ENCODE peak calls at places on chromosomes 2 and 18, in four cellular contexts. One of them, this sample, is unnamed.

GRCh38 chr2:63734510-63734909 is 107.2 kb upstream of the UGP2 start:
- DNase-seq in lower leg skin: no peak
- DNase-seq in GM13977: no peak
- DNase-seq in right lobe of liver: no peak
- DNase-seq in this sample: no peak

GRCh38 chr2:42859801-42860200 is 67.4 kb upstream of the HAAO start:
- DNase-seq in GM13977: no peak
- DNase-seq in lower leg skin: no peak
- DNase-seq in right lobe of liver: no peak
- DNase-seq in this sample: no peak

GRCh38 chr18:51164327-51165290 is 32.9 kb downstream of the MEX3C start:
- DNase-seq in lower leg skin: peak
- DNase-seq in right lobe of liver: no peak
- DNase-seq in GM13977: no peak
- DNase-seq in this sample: no peak

GRCh38 chr2:195656131-195656858 is 731 bp upstream of the SLC39A10 start:
- DNase-seq in right lobe of liver: no peak
- DNase-seq in GM13977: no peak
- DNase-seq in lower leg skin: no peak
- DNase-seq in this sample: no peak

GRCh38 chr2:60641866-60642788 is 88.7 kb upstream of the BCL11A start:
- DNase-seq in lower leg skin: no peak
- DNase-seq in right lobe of liver: no peak
- DNase-seq in GM13977: peak
- DNase-seq in this sample: no peak

GRCh38 chr2:46848446-46848845 is 67.2 kb downstream of the MCFD2 start:
- DNase-seq in GM13977: no peak
- DNase-seq in lower leg skin: no peak
- DNase-seq in right lobe of liver: no peak
- DNase-seq in this sample: peak

GRCh38 chr2:112092286-112093041 is 37.4 kb downstream of the TMEM87B start:
- DNase-seq in lower leg skin: no peak
- DNase-seq in right lobe of liver: no peak
- DNase-seq in GM13977: no peak
- DNase-seq in this sample: no peak

GRCh38 chr2:44953686-44953976 is 12.1 kb downstream of the SIX3 start:
- DNase-seq in lower leg skin: no peak
- DNase-seq in right lobe of liver: no peak
- DNase-seq in GM13977: no peak
- DNase-seq in this sample: no peak

GRCh38 chr2:111622859-111623258 is 261.1 kb downstream of the ANAPC1 start:
- DNase-seq in lower leg skin: no peak
- DNase-seq in GM13977: no peak
- DNase-seq in right lobe of liver: no peak
- DNase-seq in this sample: no peak

GRCh38 chr2:63738019-63738418 is 103.7 kb upstream of the UGP2 start:
- DNase-seq in lower leg skin: no peak
- DNase-seq in GM13977: no peak
- DNase-seq in right lobe of liver: no peak
- DNase-seq in this sample: no peak

GRCh38 chr2:118148809-118149208 is 60.5 kb downstream of the INSIG2 start:
- DNase-seq in lower leg skin: no peak
- DNase-seq in right lobe of liver: no peak
- DNase-seq in GM13977: no peak
- DNase-seq in this sample: no peak
- TF ChIP-seq CTCF in lower leg skin: no peak
- TF ChIP-seq CTCF in right lobe of liver: peak
- TF ChIP-seq CTCF in GM13977: peak
- TF ChIP-seq CTCF in this sample: no peak

GRCh38 chr18:48639772-48640432 is 101.1 kb downstream of the CTIF start:
- DNase-seq in right lobe of liver: peak
- DNase-seq in lower leg skin: peak
- DNase-seq in GM13977: peak
- DNase-seq in this sample: peak
- TF ChIP-seq CTCF in right lobe of liver: no peak
- TF ChIP-seq CTCF in lower leg skin: no peak
- TF ChIP-seq CTCF in GM13977: peak
- TF ChIP-seq CTCF in this sample: no peak

DNA sequence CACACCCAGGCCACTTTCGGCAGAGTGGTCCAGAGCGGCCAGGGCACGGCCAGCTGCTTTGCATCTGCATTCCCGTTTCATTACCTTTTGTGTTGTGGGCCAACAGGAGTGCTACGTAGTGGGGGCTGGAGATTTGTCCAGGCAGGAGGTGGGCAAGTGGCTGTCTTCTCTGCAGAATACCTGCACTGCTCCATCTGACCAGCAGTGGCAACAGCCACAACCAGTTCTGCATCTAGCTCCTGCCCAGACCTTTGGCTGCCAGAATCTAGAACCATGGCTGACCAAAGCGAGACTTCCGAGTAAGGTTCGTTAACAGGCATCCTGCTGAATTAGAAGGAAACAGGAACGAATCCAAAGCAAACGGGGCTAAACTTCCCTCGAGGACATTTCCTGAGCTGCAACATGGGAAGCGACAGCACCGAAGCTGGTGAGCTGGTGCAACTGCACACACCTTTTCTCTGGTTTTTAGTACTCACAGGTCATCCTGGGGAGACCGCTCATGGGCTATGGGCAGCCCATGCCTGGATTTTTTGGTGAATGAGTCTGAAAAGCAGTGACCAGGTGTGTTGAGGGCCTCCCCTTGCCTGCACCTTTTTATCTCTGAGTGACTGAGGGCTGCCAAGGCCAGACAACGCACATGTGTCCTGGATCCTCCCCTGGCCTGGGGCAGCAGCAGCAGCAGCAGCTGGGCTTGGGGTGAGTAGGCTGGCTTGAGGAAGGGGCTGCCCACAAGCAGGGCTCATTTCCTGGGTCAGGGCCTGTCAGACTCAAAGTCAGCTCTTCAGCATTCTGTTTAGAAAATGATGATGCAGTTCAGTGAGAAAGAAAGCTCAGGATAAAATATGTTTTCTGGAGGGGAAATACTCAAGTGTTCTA is 10.6 kb downstream of the GDF7 start:
- DNase-seq in GM13977: peak
- DNase-seq in right lobe of liver: no peak
- DNase-seq in lower leg skin: peak
- DNase-seq in this sample: no peak
- TF ChIP-seq CTCF in GM13977: peak
- TF ChIP-seq CTCF in right lobe of liver: peak
- TF ChIP-seq CTCF in lower leg skin: no peak
- TF ChIP-seq CTCF in this sample: no peak

DNA sequence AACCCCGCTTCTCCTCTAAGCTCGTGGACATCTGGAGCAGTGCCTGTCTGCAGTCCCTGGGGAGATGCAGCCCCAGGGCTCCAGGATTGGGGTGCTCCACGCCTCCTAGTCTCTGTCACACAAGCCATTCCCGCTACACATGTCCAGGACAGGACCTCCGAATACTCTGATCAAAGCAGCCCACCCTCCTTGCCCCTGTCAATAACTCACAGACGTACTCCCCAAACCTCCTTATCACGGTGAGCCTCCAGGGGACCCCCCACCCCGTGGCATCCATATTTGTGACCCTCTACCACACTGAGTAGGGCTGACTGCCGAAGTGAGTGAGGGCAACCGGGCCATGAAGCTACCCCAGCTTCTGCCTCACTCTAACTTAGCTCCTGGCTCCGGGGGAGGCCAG is 727.7 kb downstream of the GALR1 start:
- DNase-seq in lower leg skin: no peak
- DNase-seq in GM13977: no peak
- DNase-seq in right lobe of liver: no peak
- DNase-seq in this sample: no peak
- TF ChIP-seq CTCF in lower leg skin: no peak
- TF ChIP-seq CTCF in GM13977: no peak
- TF ChIP-seq CTCF in right lobe of liver: no peak
- TF ChIP-seq CTCF in this sample: no peak

GRCh38 chr2:78861546-78861945 is 164.0 kb upstream of the REG3G start:
- DNase-seq in lower leg skin: no peak
- DNase-seq in GM13977: peak
- DNase-seq in right lobe of liver: no peak
- DNase-seq in this sample: no peak
- TF ChIP-seq CTCF in lower leg skin: no peak
- TF ChIP-seq CTCF in GM13977: peak
- TF ChIP-seq CTCF in right lobe of liver: peak
- TF ChIP-seq CTCF in this sample: no peak

GRCh38 chr2:24861500-24861899 is 58.5 kb downstream of the ADCY3 start:
- DNase-seq in right lobe of liver: no peak
- DNase-seq in GM13977: no peak
- DNase-seq in lower leg skin: no peak
- DNase-seq in this sample: no peak

GRCh38 chr2:24859968-24860600 is 60.0 kb downstream of the ADCY3 start:
- DNase-seq in GM13977: no peak
- DNase-seq in right lobe of liver: no peak
- DNase-seq in lower leg skin: no peak
- DNase-seq in this sample: no peak

GRCh38 chr2:24866946-24867345 is 53.1 kb downstream of the ADCY3 start:
- DNase-seq in right lobe of liver: no peak
- DNase-seq in lower leg skin: no peak
- DNase-seq in GM13977: no peak
- DNase-seq in this sample: no peak

GRCh38 chr2:24860631-24861030 is 59.4 kb downstream of the ADCY3 start:
- DNase-seq in GM13977: no peak
- DNase-seq in right lobe of liver: no peak
- DNase-seq in lower leg skin: no peak
- DNase-seq in this sample: no peak

DNA sequence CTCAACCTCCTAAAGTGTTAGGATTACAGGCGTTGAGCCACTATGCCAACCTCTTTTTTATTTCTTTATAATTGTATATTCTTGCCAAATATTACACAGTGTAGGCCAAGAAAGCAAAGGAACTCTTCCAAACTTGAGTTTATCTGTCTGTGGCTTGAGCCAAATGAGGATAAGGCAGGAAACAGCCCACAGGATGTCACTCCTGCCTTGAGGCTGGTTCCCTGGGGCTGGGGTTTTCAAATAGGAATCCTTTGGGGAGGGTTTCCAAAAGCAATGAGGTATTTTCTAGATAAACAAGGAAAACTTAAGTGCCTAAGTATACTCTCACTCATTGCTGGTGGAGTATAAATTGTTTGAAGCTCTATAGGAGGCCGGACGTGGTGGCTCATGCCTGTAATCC is 56.4 kb downstream of the ADCY3 start:
- DNase-seq in lower leg skin: no peak
- DNase-seq in right lobe of liver: no peak
- DNase-seq in GM13977: no peak
- DNase-seq in this sample: no peak
- TF ChIP-seq CTCF in lower leg skin: no peak
- TF ChIP-seq CTCF in right lobe of liver: no peak
- TF ChIP-seq CTCF in GM13977: no peak
- TF ChIP-seq CTCF in this sample: no peak